ENCODE peak calls at places on chromosome X, in seven cellular contexts. S is astrocyte of the cerebellum, L is Calu3, G is brain microvascular endothelial cell, T is psoas muscle, W is CD14-positive monocyte, V is endothelial cell. A is an unnamed sample.

GRCh38 chrX:2488621-2489285 is 12.0 kb downstream of the DHRSX start:
- DNase-seq in W (peak), V (no peak), S (no peak), T (no peak), L (no peak), G (no peak), A (no peak)

GRCh38 chrX:54807524-54808108 is at the start of gene MAGED2:
- DNase-seq in T (peak), L (no peak), G (no peak), W (no peak), V (peak), S (no peak), A (no peak)

GRCh38 chrX:74534569-74535038 is 79.8 kb downstream of the RLIM start:
- DNase-seq in G (peak), W (no peak), V (no peak), T (no peak), L (no peak), S (no peak), A (no peak)

GRCh38 chrX:97740886-97741285 is 857.2 kb downstream of the RPA4 start:
- DNase-seq in W (no peak), L (no peak), S (no peak), G (no peak), V (no peak), T (no peak), A (no peak)

GRCh38 chrX:144709841-144710240 is 537.5 kb upstream of the SPANXN1 start:
- DNase-seq in V (no peak), L (no peak), W (no peak), G (no peak), S (no peak), T (no peak), A (no peak)

GRCh38 chrX:68947882-68948605 is 119.2 kb downstream of the EFNB1 start:
- DNase-seq in S (no peak), G (no peak), W (no peak), V (no peak), L (no peak), T (no peak), A (no peak)

GRCh38 chrX:87063622-87064021 is 454.0 kb upstream of the KLHL4 start:
- DNase-seq in L (no peak), T (no peak), S (peak), G (no peak), V (no peak), W (no peak), A (no peak)

GRCh38 chrX:17022205-17022604 is 75.7 kb downstream of the REPS2 start:
- DNase-seq in G (peak), V (no peak), T (no peak), W (no peak), L (no peak), S (peak), A (no peak)

GRCh38 chrX:68834371-68835103 is 5.7 kb downstream of the EFNB1 start:
- DNase-seq in W (no peak), T (no peak), G (no peak), L (no peak), S (no peak), V (no peak), A (no peak)

GRCh38 chrX:129831486-129831885 is 12.2 kb downstream of the ZDHHC9 start:
- DNase-seq in S (no peak), L (no peak), G (no peak), W (no peak), V (no peak), T (no peak), A (no peak)

GRCh38 chrX:68041110-68041509 is 392.2 kb downstream of the OPHN1 start:
- DNase-seq in T (no peak), G (no peak), W (no peak), S (no peak), V (no peak), L (no peak), A (no peak)

GRCh38 chrX:69238153-69238959 is 73.1 kb upstream of the PJA1 start:
- DNase-seq in T (no peak), L (no peak), S (no peak), G (no peak), W (no peak), V (no peak), A (no peak)

GRCh38 chrX:135951291-135951690 is 22.5 kb downstream of the MMGT1 start:
- DNase-seq in S (no peak), L (no peak), T (no peak), W (no peak), G (no peak), V (no peak), A (no peak)

GRCh38 chrX:125210146-125210545 is 109.5 kb upstream of the TEX13C start:
- DNase-seq in V (no peak), S (no peak), G (no peak), T (no peak), W (no peak), L (no peak), A (no peak)
- TF ChIP-seq CTCF in V (no peak), S (no peak), G (no peak), T (no peak), W (no peak), L (no peak), A (no peak)

GRCh38 chrX:12269484-12269883 is 131.2 kb downstream of the FRMPD4 start:
- DNase-seq in G (no peak), T (no peak), S (no peak), V (no peak), W (no peak), L (no peak), A (no peak)
- TF ChIP-seq CTCF in G (peak), T (no peak), S (no peak), V (no peak), W (no peak), L (no peak), A (no peak)

DNA sequence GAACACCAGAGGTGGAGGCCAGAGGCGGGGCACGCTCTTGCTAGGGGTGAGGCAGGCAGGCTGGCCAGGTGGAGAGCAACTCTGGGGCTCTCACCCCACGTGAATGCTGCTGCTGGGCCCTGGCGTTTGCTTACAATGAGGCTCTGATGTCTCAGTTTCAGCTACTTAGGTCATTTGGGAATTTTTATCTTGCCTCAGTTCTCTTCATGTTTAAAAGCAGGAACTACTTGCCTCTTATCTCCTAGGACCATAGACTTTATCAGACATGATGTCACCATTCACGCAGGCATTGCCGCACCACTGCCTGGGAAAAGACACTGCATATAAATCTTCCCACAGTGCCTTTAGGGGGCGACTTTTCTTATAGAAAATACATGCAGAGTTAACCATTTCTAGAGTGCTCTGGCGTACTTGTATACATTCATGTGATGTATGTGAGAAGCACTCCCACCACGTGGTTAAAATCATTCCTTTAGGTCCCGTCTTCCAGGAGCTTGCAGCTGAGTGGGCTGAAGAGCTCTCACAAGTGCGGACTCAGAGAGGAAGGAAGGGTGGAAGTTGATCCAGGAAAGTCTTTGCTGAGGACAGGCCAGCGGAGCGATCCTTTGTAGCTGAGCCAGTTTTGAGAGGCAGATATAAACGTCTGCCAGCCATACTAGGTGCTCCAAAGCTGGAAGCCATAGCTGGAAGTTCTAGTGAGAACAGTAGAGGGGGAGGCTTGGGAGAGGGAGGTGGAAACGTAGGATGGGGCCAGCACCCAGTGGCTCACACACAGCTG is 84.3 kb upstream of the CLDN34 start:
- DNase-seq in V (no peak), W (no peak), L (peak), S (no peak), T (no peak), G (peak), A (no peak)
- TF ChIP-seq CTCF in V (no peak), W (no peak), L (no peak), S (no peak), T (no peak), G (peak), A (no peak)

GRCh38 chrX:132114607-132115006 is 13.2 kb downstream of the FRMD7 start:
- DNase-seq in S (no peak), V (no peak), T (no peak), G (no peak), W (no peak), L (no peak), A (no peak)
- TF ChIP-seq CTCF in S (no peak), V (no peak), T (no peak), G (no peak), W (no peak), L (no peak), A (no peak)

DNA sequence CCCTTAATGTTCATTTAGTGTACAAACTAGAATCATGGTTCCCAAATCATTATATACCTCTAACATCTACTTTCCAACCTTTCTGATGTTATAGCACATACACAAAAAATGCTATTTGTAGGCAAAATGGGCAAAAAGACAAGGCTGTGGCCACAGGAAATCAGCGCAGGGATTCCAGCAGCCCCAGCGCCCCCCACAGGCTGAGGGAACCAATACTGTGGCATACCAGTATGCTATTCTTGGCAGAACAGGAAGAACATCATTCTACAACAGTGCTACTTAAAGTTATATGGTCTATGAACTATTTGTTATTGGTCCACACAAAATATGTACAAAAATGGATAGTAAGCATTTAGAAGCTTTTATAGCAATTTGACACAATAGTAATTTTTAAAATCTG is 25.3 kb downstream of the STEEP1 start:
- DNase-seq in S (no peak), G (no peak), W (no peak), V (peak), T (no peak), L (no peak), A (no peak)
- TF ChIP-seq CTCF in S (no peak), G (peak), W (no peak), V (no peak), T (no peak), L (no peak), A (no peak)

DNA sequence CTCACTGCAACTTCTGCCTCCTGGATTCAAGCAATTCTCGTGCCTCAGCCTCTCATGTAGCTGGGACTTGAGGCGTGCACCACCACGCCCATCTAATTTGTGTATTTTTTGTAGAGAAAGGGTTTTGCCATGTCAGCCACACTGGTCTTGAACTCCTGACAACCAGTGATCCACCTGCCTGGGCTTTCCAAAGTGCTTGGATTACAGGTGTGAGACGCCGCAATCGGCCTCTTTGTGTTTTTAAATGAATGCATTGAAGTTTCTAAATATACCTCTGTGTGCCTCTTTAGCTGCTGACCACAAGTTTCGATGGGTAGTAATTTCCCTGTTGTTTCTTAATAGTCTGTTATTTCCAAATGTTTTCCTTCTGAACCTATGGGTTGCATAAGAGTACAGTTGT is 765.3 kb upstream of the GRIA3 start:
- DNase-seq in S (no peak), T (no peak), W (no peak), L (no peak), V (no peak), G (no peak), A (no peak)
- TF ChIP-seq CTCF in S (no peak), T (no peak), W (no peak), L (no peak), V (no peak), G (no peak), A (no peak)

GRCh38 chrX:103562801-103563200 is 22.5 kb upstream of the TCEAL4 start:
- DNase-seq in V (no peak), S (no peak), W (no peak), L (no peak), G (no peak), T (no peak), A (no peak)
- TF ChIP-seq CTCF in V (no peak), S (no peak), W (no peak), L (no peak), G (no peak), T (no peak), A (no peak)

DNA sequence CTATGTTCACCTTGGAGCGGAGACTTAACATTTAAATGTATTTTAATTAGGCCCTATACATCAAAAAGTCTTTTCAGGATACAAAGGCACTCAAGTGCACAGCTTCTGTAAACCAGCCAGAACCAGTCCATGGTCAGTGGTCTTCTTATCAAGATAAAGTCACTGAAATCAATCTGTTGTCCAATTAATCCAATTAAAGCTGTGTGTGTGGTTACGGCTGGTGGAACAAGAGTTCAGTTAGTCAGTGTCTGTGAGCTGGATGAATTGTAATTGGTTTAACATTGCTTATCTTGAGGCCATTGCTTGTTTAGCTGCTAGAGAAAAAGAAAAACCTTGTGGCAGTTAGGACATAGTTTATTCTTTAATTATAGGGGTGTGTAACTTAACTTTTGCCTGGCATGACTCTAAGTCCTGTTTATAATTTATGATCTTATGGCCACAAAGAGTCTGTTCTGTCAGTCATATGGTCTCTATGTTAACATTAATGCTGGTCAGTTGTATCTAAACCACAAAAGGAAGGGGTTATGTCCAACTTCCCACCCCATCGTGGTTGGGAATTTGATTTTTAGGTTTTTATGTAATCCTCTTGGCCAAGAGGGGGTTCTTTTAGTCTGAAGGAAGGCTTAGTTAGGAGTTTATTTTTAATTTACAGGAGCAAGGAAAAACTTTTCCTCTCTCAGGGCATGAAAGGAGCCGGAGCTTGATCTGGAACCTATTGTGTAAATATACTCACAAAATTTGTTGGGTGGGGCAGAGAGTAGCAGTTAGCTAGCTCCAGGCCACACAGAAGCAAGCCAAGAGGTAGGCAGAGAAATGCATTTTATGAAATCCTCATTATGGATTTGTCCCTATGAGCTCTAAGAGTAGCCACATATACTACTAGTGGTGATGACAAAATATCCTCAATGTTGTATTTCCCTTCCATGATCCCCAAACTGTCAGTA is 665.7 kb upstream of the ACTRT1 start:
- DNase-seq in G (no peak), T (no peak), W (no peak), S (no peak), V (no peak), L (no peak), A (no peak)
- TF ChIP-seq CTCF in G (no peak), T (no peak), W (no peak), S (no peak), V (no peak), L (no peak), A (no peak)

GRCh38 chrX:71100581-71101505 is 5.2 kb downstream of the FOXO4 start:
- DNase-seq in W (no peak), L (no peak), V (no peak), G (no peak), S (no peak), T (no peak), A (no peak)
- TF ChIP-seq CTCF in W (no peak), L (no peak), V (peak), G (no peak), S (no peak), T (no peak), A (no peak)

GRCh38 chrX:112058766-112059165 is 23.8 kb downstream of the TRPC5 start:
- DNase-seq in V (no peak), L (no peak), W (no peak), T (no peak), S (no peak), G (no peak), A (no peak)
- TF ChIP-seq CTCF in V (no peak), L (no peak), W (no peak), T (no peak), S (no peak), G (no peak), A (no peak)